ENCODE peak calls at places on chromosomes 12 and 14, in five cellular contexts. E is memory B cell; M is A549; S is CD8-positive, alpha-beta memory T cell; Y is GM04503. V is an unnamed sample.

GRCh38 chr14:99415496-99416281 is 65.0 kb downstream of the SETD3 start:
- DNase-seq in E (peak), M (peak), S (peak), Y (peak), V (peak)

GRCh38 chr12:80441921-80442320 is 2.1 kb upstream of the PTPRQ start:
- DNase-seq in E (no peak), M (no peak), S (no peak), Y (peak), V (peak)

GRCh38 chr12:72989458-72989947 is 717.3 kb downstream of the TRHDE start:
- DNase-seq in E (no peak), M (no peak), S (no peak), Y (no peak), V (no peak)

GRCh38 chr14:64193821-64194220 is 100.3 kb downstream of the ESR2 start:
- DNase-seq in E (no peak), M (no peak), S (no peak), Y (no peak), V (no peak)

GRCh38 chr14:53002576-53002975 is 51.7 kb upstream of the FERMT2 start:
- DNase-seq in E (no peak), M (no peak), S (no peak), Y (no peak), V (no peak)

GRCh38 chr12:20370001-20370381 is 1.7 kb downstream of the PDE3A start:
- DNase-seq in E (no peak), M (peak), S (no peak), Y (no peak), V (no peak)

GRCh38 chr12:11729008-11729407 is 79.5 kb downstream of the ETV6 start:
- DNase-seq in E (no peak), M (no peak), S (no peak), Y (no peak), V (no peak)

GRCh38 chr14:20623798-20624197 is 17.7 kb downstream of the OR6S1 start:
- DNase-seq in E (no peak), M (no peak), S (no peak), Y (no peak), V (no peak)

GRCh38 chr12:33437598-33437997 is 2.0 kb downstream of the SYT10 start:
- DNase-seq in E (no peak), M (no peak), S (no peak), Y (no peak), V (no peak)

GRCh38 chr12:120978296-120979219 is at the start of gene HNF1A:
- DNase-seq in E (no peak), M (no peak), S (no peak), Y (no peak), V (no peak)

GRCh38 chr12:8948711-8949524 is 527 bp downstream of the M6PR start:
- DNase-seq in E (peak), M (peak), S (peak), Y (peak), V (no peak)

GRCh38 chr14:99764222-99764706 is 28.9 kb upstream of the EML1 start:
- DNase-seq in E (no peak), M (no peak), S (no peak), Y (no peak), V (no peak)

GRCh38 chr12:69007166-69007857 is 74.3 kb upstream of the CPM start:
- DNase-seq in E (no peak), M (no peak), S (no peak), Y (no peak), V (no peak)

GRCh38 chr12:1117970-1118563 is 127.0 kb downstream of the ERC1 start:
- DNase-seq in E (peak), M (peak), S (peak), Y (no peak), V (peak)

GRCh38 chr12:20631711-20632110 is 63.4 kb upstream of the SLCO1C1 start:
- DNase-seq in E (no peak), M (no peak), S (no peak), Y (no peak), V (no peak)

GRCh38 chr12:132018193-132018916 is 68.6 kb downstream of the EP400 start:
- DNase-seq in E (no peak), M (no peak), S (no peak), Y (no peak), V (no peak)

GRCh38 chr12:50533971-50534370 is 29.2 kb downstream of the DIP2B start:
- DNase-seq in E (no peak), M (no peak), S (no peak), Y (no peak), V (no peak)

V was measured in AG04449.